ENCODE peak calls at places on chromosome 2, in six cellular contexts. J is heart right ventricle, T is amygdala, V is transverse colon, K is fibroblast of mammary gland, B is NCI-H1092. R is an unnamed sample.

GRCh38 chr2:95307036-95307435 is 9.9 kb downstream of the KCNIP3 start:
- DNase-seq in J (no peak), T (no peak), V (no peak), K (no peak), B (no peak), R (no peak)

GRCh38 chr2:69034845-69035244 is 21.9 kb downstream of the ANTXR1 start:
- DNase-seq in J (no peak), T (no peak), V (no peak), K (no peak), B (no peak), R (no peak)

GRCh38 chr2:43224571-43225092 is 1.8 kb downstream of the ZFP36L2 start:
- DNase-seq in J (no peak), T (peak), V (no peak), K (no peak), B (no peak), R (peak)

GRCh38 chr2:8857709-8858108 is 20.3 kb upstream of the KIDINS220 start:
- DNase-seq in J (peak), T (no peak), V (no peak), K (no peak), B (no peak), R (no peak)

GRCh38 chr2:113233593-113234550 is 44.8 kb downstream of the PAX8 start:
- DNase-seq in J (no peak), T (no peak), V (no peak), K (peak), B (no peak), R (peak)

GRCh38 chr2:46383113-46383395 is 85.8 kb downstream of the EPAS1 start:
- DNase-seq in J (no peak), T (no peak), V (no peak), K (no peak), B (no peak), R (no peak)

GRCh38 chr2:207676827-207677354 is 34.5 kb upstream of the CCNYL1 start:
- DNase-seq in J (no peak), T (no peak), V (no peak), K (peak), B (no peak), R (no peak)

GRCh38 chr2:134539946-134540345 is 178.9 kb downstream of the TMEM163 start:
- DNase-seq in J (no peak), T (no peak), V (no peak), K (no peak), B (peak), R (no peak)

GRCh38 chr2:121561617-121562268 is 31.1 kb downstream of the RNU4ATAC start:
- DNase-seq in J (no peak), T (no peak), V (no peak), K (peak), B (no peak), R (no peak)

GRCh38 chr2:7209776-7210555 is 292.8 kb downstream of the RNF144A start:
- DNase-seq in J (no peak), T (no peak), V (no peak), K (no peak), B (no peak), R (no peak)

GRCh38 chr2:99806758-99807157 is 316.9 kb upstream of the REV1 start:
- DNase-seq in J (no peak), T (no peak), V (no peak), K (peak), B (no peak), R (no peak)

GRCh38 chr2:218569661-218570500 is 1.2 kb downstream of the CNOT9 start:
- DNase-seq in J (no peak), T (no peak), V (peak), K (peak), B (no peak), R (no peak)

GRCh38 chr2:116580209-116580608 is 1234.3 kb upstream of the DDX18 start:
- DNase-seq in J (no peak), T (no peak), V (no peak), K (no peak), B (no peak), R (no peak)

GRCh38 chr2:151437630-151438029 is 27.9 kb downstream of the RIF1 start:
- DNase-seq in J (no peak), T (no peak), V (no peak), K (peak), B (no peak), R (no peak)

GRCh38 chr2:86492057-86492456 is 50.9 kb downstream of the KDM3A start:
- DNase-seq in J (no peak), T (no peak), V (no peak), K (no peak), B (no peak), R (no peak)

GRCh38 chr2:158512323-158512722 is 55.6 kb downstream of the PKP4 start:
- DNase-seq in J (no peak), T (no peak), V (no peak), K (no peak), B (no peak), R (no peak)

GRCh38 chr2:207754498-207755383 is 15.0 kb downstream of the FZD5 start:
- DNase-seq in J (no peak), T (no peak), V (no peak), K (no peak), B (no peak), R (no peak)

GRCh38 chr2:54880428-54880827 is 157.0 kb downstream of the EML6 start:
- DNase-seq in J (no peak), T (no peak), V (no peak), K (no peak), B (no peak), R (no peak)

GRCh38 chr2:236646441-236646840 is 76.8 kb downstream of the ACKR3 start:
- DNase-seq in J (no peak), T (no peak), V (no peak), K (no peak), B (no peak), R (peak)

GRCh38 chr2:226378733-226379132 is 420.9 kb downstream of the IRS1 start:
- DNase-seq in J (no peak), T (no peak), V (no peak), K (peak), B (no peak), R (no peak)

GRCh38 chr2:241123816-241124536 is 21.9 kb upstream of the MTERF4 start:
- DNase-seq in J (no peak), T (peak), V (peak), K (no peak), B (no peak), R (no peak)

GRCh38 chr2:212773808-212774339 is 235.3 kb upstream of the ERBB4 start:
- DNase-seq in J (no peak), T (no peak), V (no peak), K (no peak), B (no peak), R (no peak)

GRCh38 chr2:12935226-12935625 is 218.5 kb downstream of the TRIB2 start:
- DNase-seq in J (no peak), T (no peak), V (no peak), K (no peak), B (no peak), R (no peak)

GRCh38 chr2:201472411-201472810 is 20.9 kb downstream of the STRADB start:
- DNase-seq in J (no peak), T (no peak), V (no peak), K (peak), B (no peak), R (no peak)

GRCh38 chr2:68925298-68925885 is 27.3 kb downstream of the GKN2 start:
- DNase-seq in J (peak), T (peak), V (no peak), K (peak), B (peak), R (no peak)

GRCh38 chr2:144886847-144887246 is 366.9 kb upstream of the ZEB2 start:
- DNase-seq in J (peak), T (peak), V (no peak), K (peak), B (no peak), R (no peak)

GRCh38 chr2:8090748-8091700 is 590.8 kb upstream of the ID2 start:
- DNase-seq in J (peak), T (no peak), V (peak), K (peak), B (no peak), R (peak)

GRCh38 chr2:178301595-178302324 is 107.4 kb downstream of the OSBPL6 start:
- DNase-seq in J (no peak), T (no peak), V (no peak), K (no peak), B (no peak), R (no peak)

GRCh38 chr2:240460781-240461431 is 25.4 kb downstream of the GPC1 start:
- DNase-seq in J (no peak), T (no peak), V (peak), K (no peak), B (no peak), R (peak)

GRCh38 chr2:181447040-181447439 is 10.1 kb upstream of the ITGA4 start:
- DNase-seq in J (no peak), T (no peak), V (no peak), K (no peak), B (no peak), R (no peak)

GRCh38 chr2:152861349-152861942 is 143.0 kb downstream of the ARL6IP6 start:
- DNase-seq in J (peak), T (no peak), V (peak), K (peak), B (no peak), R (no peak)

GRCh38 chr2:191322838-191323506 is 77.8 kb downstream of the MYO1B start:
- DNase-seq in J (no peak), T (no peak), V (no peak), K (no peak), B (no peak), R (no peak)

GRCh38 chr2:173997269-173997668 is 32.1 kb upstream of the SP3 start:
- DNase-seq in J (peak), T (peak), V (peak), K (peak), B (no peak), R (peak)

GRCh38 chr2:149561309-149561926 is 26.2 kb downstream of the MMADHC start:
- DNase-seq in J (no peak), T (no peak), V (no peak), K (peak), B (peak), R (no peak)

GRCh38 chr2:28226558-28226957 is 166.1 kb upstream of the FOSL2 start:
- DNase-seq in J (no peak), T (no peak), V (no peak), K (no peak), B (no peak), R (no peak)

GRCh38 chr2:97951155-97951670 is 44.5 kb downstream of the TMEM131 start:
- DNase-seq in J (no peak), T (no peak), V (no peak), K (no peak), B (no peak), R (no peak)